ENCODE peak calls at places on chromosome 5, in four cellular contexts. N, S, G and M are unnamed samples.

GRCh38 chr5:149422429-149423286 is 43.6 kb upstream of the IL17B start:
- DNase-seq in N (no peak), S (peak; percentile 91), G (peak; percentile 41), M (no peak)

GRCh38 chr5:59660737-59661136 is 232.8 kb downstream of the PDE4D start:
- DNase-seq in G (no peak), N (peak; percentile 42), S (no peak), M (no peak)

GRCh38 chr5:54455413-54456157 is at the start of gene HSPB3:
- DNase-seq in N (peak; percentile 98), S (no peak), G (no peak), M (no peak)

GRCh38 chr5:152599096-152599495 is 194.0 kb upstream of the NMUR2 start:
- DNase-seq in N (no peak), S (no peak), G (no peak), M (no peak)

GRCh38 chr5:168295574-168296201 is 4.2 kb downstream of the WWC1 start:
- DNase-seq in S (peak; percentile 90), N (peak; percentile 71), G (no peak), M (no peak)

GRCh38 chr5:100273846-100274580 is 261.2 kb upstream of the FAM174A start:
- DNase-seq in S (no peak), G (no peak), N (no peak), M (no peak)

GRCh38 chr5:133562554-133562953 is 49.8 kb downstream of the FSTL4 start:
- DNase-seq in G (no peak), N (no peak), S (no peak), M (no peak)

GRCh38 chr5:34580983-34581382 is 75.1 kb upstream of the RAI14 start:
- DNase-seq in S (no peak), N (no peak), G (no peak), M (no peak)

GRCh38 chr5:179619776-179620175 is 3.7 kb downstream of the HNRNPH1 start:
- DNase-seq in G (no peak), N (no peak), S (no peak), M (no peak)

GRCh38 chr5:53291047-53291446 is 181.5 kb upstream of the MOCS2 start:
- DNase-seq in N (no peak), G (no peak), S (no peak), M (no peak)

GRCh38 chr5:96187309-96188027 is 225.8 kb upstream of the ELL2 start:
- DNase-seq in G (no peak), N (no peak), S (no peak), M (no peak)

GRCh38 chr5:83718195-83718825 is 2.3 kb downstream of the HAPLN1 start:
- DNase-seq in S (peak; percentile 63), N (peak; percentile 53), G (peak; percentile 40), M (no peak)